ENCODE peak calls at places on chromosomes 6 and 20, in seven cellular contexts. One of them, this sample, is unnamed.

GRCh38 chr6:89986650-89987074 is 92.4 kb downstream of the GJA10 start:
- DNase-seq in adrenal gland: no peak
- DNase-seq in endodermal cell: no peak
- DNase-seq in CD4-positive, CD25-positive, alpha-beta regulatory T cell: no peak
- DNase-seq in aorta: no peak
- DNase-seq in transverse colon: no peak
- DNase-seq in gastrocnemius medialis: no peak
- DNase-seq in this sample: no peak

GRCh38 chr20:53579581-53580375 is 13.9 kb downstream of the ZNF217 start:
- DNase-seq in adrenal gland: peak; percentile 36
- DNase-seq in endodermal cell: no peak
- DNase-seq in CD4-positive, CD25-positive, alpha-beta regulatory T cell: no peak
- DNase-seq in aorta: no peak
- DNase-seq in transverse colon: peak; percentile 38
- DNase-seq in gastrocnemius medialis: no peak
- DNase-seq in this sample: no peak

GRCh38 chr6:13406051-13406477 is 77.7 kb upstream of the TBC1D7 start:
- DNase-seq in adrenal gland: no peak
- DNase-seq in endodermal cell: no peak
- DNase-seq in CD4-positive, CD25-positive, alpha-beta regulatory T cell: no peak
- DNase-seq in aorta: no peak
- DNase-seq in transverse colon: no peak
- DNase-seq in gastrocnemius medialis: peak; percentile 20
- DNase-seq in this sample: no peak

GRCh38 chr6:143598466-143599080 is 79.2 kb upstream of the PHACTR2 start:
- DNase-seq in adrenal gland: no peak
- DNase-seq in endodermal cell: no peak
- DNase-seq in CD4-positive, CD25-positive, alpha-beta regulatory T cell: peak; percentile 11
- DNase-seq in aorta: no peak
- DNase-seq in transverse colon: no peak
- DNase-seq in gastrocnemius medialis: no peak
- DNase-seq in this sample: no peak

GRCh38 chr6:158810149-158811095 is 8.7 kb downstream of the EZR start:
- DNase-seq in adrenal gland: no peak
- DNase-seq in endodermal cell: peak; percentile 45
- DNase-seq in CD4-positive, CD25-positive, alpha-beta regulatory T cell: no peak
- DNase-seq in aorta: no peak
- DNase-seq in transverse colon: no peak
- DNase-seq in gastrocnemius medialis: no peak
- DNase-seq in this sample: no peak

GRCh38 chr6:116387374-116387773 is 16.6 kb downstream of the DSE start:
- DNase-seq in adrenal gland: no peak
- DNase-seq in endodermal cell: no peak
- DNase-seq in CD4-positive, CD25-positive, alpha-beta regulatory T cell: no peak
- DNase-seq in aorta: no peak
- DNase-seq in transverse colon: no peak
- DNase-seq in gastrocnemius medialis: no peak
- DNase-seq in this sample: no peak

GRCh38 chr6:160252073-160252809 is 6.4 kb downstream of the SLC22A2 start:
- DNase-seq in adrenal gland: no peak
- DNase-seq in endodermal cell: no peak
- DNase-seq in CD4-positive, CD25-positive, alpha-beta regulatory T cell: no peak
- DNase-seq in aorta: no peak
- DNase-seq in transverse colon: no peak
- DNase-seq in gastrocnemius medialis: no peak
- DNase-seq in this sample: no peak

GRCh38 chr6:170358496-170358895 is 51.9 kb downstream of the FAM120B start:
- DNase-seq in adrenal gland: peak; percentile 39
- DNase-seq in endodermal cell: no peak
- DNase-seq in CD4-positive, CD25-positive, alpha-beta regulatory T cell: no peak
- DNase-seq in aorta: no peak
- DNase-seq in transverse colon: peak; percentile 35
- DNase-seq in gastrocnemius medialis: no peak
- DNase-seq in this sample: peak; percentile 58

GRCh38 chr20:54706581-54706980 is 231.2 kb downstream of the DOK5 start:
- DNase-seq in adrenal gland: no peak
- DNase-seq in endodermal cell: no peak
- DNase-seq in CD4-positive, CD25-positive, alpha-beta regulatory T cell: no peak
- DNase-seq in aorta: no peak
- DNase-seq in transverse colon: no peak
- DNase-seq in gastrocnemius medialis: no peak
- DNase-seq in this sample: no peak

GRCh38 chr6:26056583-26057350 is 30.5 kb upstream of the HFE start:
- DNase-seq in adrenal gland: peak; percentile 44
- DNase-seq in endodermal cell: peak; percentile 68
- DNase-seq in CD4-positive, CD25-positive, alpha-beta regulatory T cell: no peak
- DNase-seq in aorta: peak; percentile 61
- DNase-seq in transverse colon: peak; percentile 24
- DNase-seq in gastrocnemius medialis: peak; percentile 16
- DNase-seq in this sample: peak; percentile 53

GRCh38 chr6:27839303-27840081 is 72.7 kb downstream of the OR2B2 start:
- DNase-seq in adrenal gland: peak; percentile 63
- DNase-seq in endodermal cell: peak; percentile 70
- DNase-seq in CD4-positive, CD25-positive, alpha-beta regulatory T cell: no peak
- DNase-seq in aorta: peak; percentile 71
- DNase-seq in transverse colon: peak; percentile 65
- DNase-seq in gastrocnemius medialis: no peak
- DNase-seq in this sample: no peak

GRCh38 chr6:15512126-15512525 is 150.7 kb downstream of the DTNBP1 start:
- DNase-seq in adrenal gland: peak; percentile 48
- DNase-seq in endodermal cell: no peak
- DNase-seq in CD4-positive, CD25-positive, alpha-beta regulatory T cell: no peak
- DNase-seq in aorta: no peak
- DNase-seq in transverse colon: no peak
- DNase-seq in gastrocnemius medialis: no peak
- DNase-seq in this sample: no peak

GRCh38 chr6:74249658-74250057 is 553.7 kb downstream of the CD109 start:
- DNase-seq in adrenal gland: no peak
- DNase-seq in endodermal cell: no peak
- DNase-seq in CD4-positive, CD25-positive, alpha-beta regulatory T cell: no peak
- DNase-seq in aorta: no peak
- DNase-seq in transverse colon: no peak
- DNase-seq in gastrocnemius medialis: no peak
- DNase-seq in this sample: no peak

GRCh38 chr6:162856885-162857284 is 129.1 kb downstream of the PACRG start:
- DNase-seq in adrenal gland: peak; percentile 74
- DNase-seq in endodermal cell: peak; percentile 81
- DNase-seq in CD4-positive, CD25-positive, alpha-beta regulatory T cell: no peak
- DNase-seq in aorta: no peak
- DNase-seq in transverse colon: peak; percentile 11
- DNase-seq in gastrocnemius medialis: no peak
- DNase-seq in this sample: no peak

GRCh38 chr20:50987493-50988210 is 29.0 kb downstream of the MOCS3 start:
- DNase-seq in adrenal gland: peak; percentile 75
- DNase-seq in endodermal cell: peak; percentile 92
- DNase-seq in CD4-positive, CD25-positive, alpha-beta regulatory T cell: peak; percentile 41
- DNase-seq in aorta: peak; percentile 60
- DNase-seq in transverse colon: peak; percentile 69
- DNase-seq in gastrocnemius medialis: peak; percentile 48
- DNase-seq in this sample: peak; percentile 71

GRCh38 chr6:5996701-5997419 is 9.9 kb downstream of the NRN1 start:
- DNase-seq in adrenal gland: no peak
- DNase-seq in endodermal cell: peak; percentile 75
- DNase-seq in CD4-positive, CD25-positive, alpha-beta regulatory T cell: no peak
- DNase-seq in aorta: no peak
- DNase-seq in transverse colon: no peak
- DNase-seq in gastrocnemius medialis: no peak
- DNase-seq in this sample: peak; percentile 52

GRCh38 chr6:89148016-89148750 is 2.3 kb downstream of the PM20D2 start:
- DNase-seq in adrenal gland: no peak
- DNase-seq in endodermal cell: no peak
- DNase-seq in CD4-positive, CD25-positive, alpha-beta regulatory T cell: no peak
- DNase-seq in aorta: no peak
- DNase-seq in transverse colon: no peak
- DNase-seq in gastrocnemius medialis: no peak
- DNase-seq in this sample: peak; percentile 28

GRCh38 chr6:109165392-109165964 is 70.2 kb downstream of the CEP57L1 start:
- DNase-seq in adrenal gland: peak; percentile 34
- DNase-seq in endodermal cell: peak; percentile 54
- DNase-seq in CD4-positive, CD25-positive, alpha-beta regulatory T cell: no peak
- DNase-seq in aorta: no peak
- DNase-seq in transverse colon: peak; percentile 15
- DNase-seq in gastrocnemius medialis: no peak
- DNase-seq in this sample: peak; percentile 62

DNA sequence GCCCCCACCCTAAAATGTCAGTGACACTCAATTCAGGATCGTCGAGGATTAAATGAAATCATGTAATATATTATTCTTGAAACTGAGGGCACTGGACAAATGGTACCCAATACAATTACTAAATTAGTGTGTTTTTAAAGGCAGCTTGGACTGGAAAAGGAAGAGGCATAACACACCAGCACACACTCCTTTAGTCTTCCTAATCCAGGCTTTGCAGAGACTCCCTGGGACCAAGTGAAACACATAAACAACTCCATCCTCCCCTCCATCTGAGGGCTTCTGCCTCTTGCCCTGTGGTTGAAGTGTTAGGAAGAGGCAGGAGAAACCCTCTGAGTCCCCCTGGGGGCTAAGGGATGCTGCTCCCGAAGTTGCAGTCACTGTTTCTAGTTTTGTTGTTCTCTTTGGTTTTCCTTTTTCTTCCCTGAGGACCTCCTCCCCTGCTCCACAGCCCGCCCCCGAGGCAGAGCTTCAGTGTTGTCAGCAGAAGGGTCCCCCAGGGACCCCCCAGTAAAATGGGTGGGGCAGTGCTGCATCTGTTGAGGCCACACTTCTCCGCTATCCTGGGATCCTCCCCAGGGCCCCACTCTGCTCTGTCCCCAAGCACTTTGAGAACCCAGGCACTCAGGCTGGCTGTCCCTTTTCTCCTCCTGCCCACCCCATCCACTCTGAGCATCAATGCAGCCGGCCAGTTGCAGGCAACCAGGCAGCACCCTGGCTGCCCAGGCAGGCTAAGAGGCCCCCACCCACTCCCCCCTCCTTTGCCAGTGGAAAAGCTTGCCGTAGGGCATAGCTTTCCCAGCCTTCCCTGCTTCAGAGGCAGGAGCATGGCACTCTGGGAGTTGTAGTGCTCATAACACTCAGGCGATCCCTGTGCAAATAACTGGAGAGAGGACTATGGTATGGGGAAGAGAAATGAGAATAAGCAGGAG is 5.9 kb downstream of the TMEM63B start:
- DNase-seq in adrenal gland: peak; percentile 38
- DNase-seq in endodermal cell: peak; percentile 77
- DNase-seq in CD4-positive, CD25-positive, alpha-beta regulatory T cell: no peak
- DNase-seq in aorta: peak; percentile 60
- DNase-seq in transverse colon: peak; percentile 69
- DNase-seq in gastrocnemius medialis: no peak
- DNase-seq in this sample: peak; percentile 74
- H3K4me3 ChIP-seq in adrenal gland: no peak overlapping the region
- H3K4me3 ChIP-seq in endodermal cell: no peak overlapping the region
- H3K4me3 ChIP-seq in CD4-positive, CD25-positive, alpha-beta regulatory T cell: no peak overlapping the region
- H3K4me3 ChIP-seq in aorta: no peak overlapping the region
- H3K4me3 ChIP-seq in transverse colon: no peak overlapping the region
- H3K4me3 ChIP-seq in gastrocnemius medialis: peak overlapping the region; percentile 11
- H3K4me3 ChIP-seq in this sample: no peak overlapping the region

DNA sequence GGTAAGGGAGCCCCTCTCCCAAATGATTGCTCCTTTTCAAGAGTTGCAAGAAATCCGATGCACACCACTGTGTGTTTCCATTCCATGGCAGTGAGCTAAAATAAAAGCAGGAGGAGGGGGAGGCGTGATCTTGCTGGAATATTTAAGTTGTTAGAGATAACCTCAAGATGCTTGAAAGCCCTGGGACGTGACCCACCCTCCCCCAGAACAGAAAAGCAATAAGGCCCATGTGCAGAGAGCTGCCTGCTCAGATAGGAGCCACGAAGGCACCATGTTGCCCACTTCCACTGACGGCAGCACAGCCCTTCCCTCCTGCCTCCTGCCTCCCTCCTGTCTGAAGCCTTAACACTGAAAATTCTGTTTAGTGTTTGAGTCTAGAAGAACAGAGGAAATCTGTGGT is 432.6 kb upstream of the CDH4 start:
- DNase-seq in adrenal gland: no peak
- DNase-seq in endodermal cell: no peak
- DNase-seq in CD4-positive, CD25-positive, alpha-beta regulatory T cell: no peak
- DNase-seq in aorta: no peak
- DNase-seq in transverse colon: no peak
- DNase-seq in gastrocnemius medialis: no peak
- DNase-seq in this sample: no peak
- H3K9me3 ChIP-seq in adrenal gland: no peaks in the 10 kb centered on the region
- H3K9me3 ChIP-seq in endodermal cell: no peaks in the 10 kb centered on the region
- H3K9me3 ChIP-seq in CD4-positive, CD25-positive, alpha-beta regulatory T cell: no peaks in the 10 kb centered on the region
- H3K9me3 ChIP-seq in aorta: no peaks in the 10 kb centered on the region
- H3K9me3 ChIP-seq in transverse colon: no peaks in the 10 kb centered on the region
- H3K9me3 ChIP-seq in gastrocnemius medialis: no peaks in the 10 kb centered on the region
- H3K9me3 ChIP-seq in this sample: no peaks in the 10 kb centered on the region

GRCh38 chr6:30684386-30685156 is 1.9 kb downstream of the PPP1R18 start:
- DNase-seq in adrenal gland: peak; percentile 41
- DNase-seq in endodermal cell: no peak
- DNase-seq in CD4-positive, CD25-positive, alpha-beta regulatory T cell: peak; percentile 41
- DNase-seq in aorta: peak; percentile 90
- DNase-seq in transverse colon: peak; percentile 67
- DNase-seq in gastrocnemius medialis: no peak
- DNase-seq in this sample: peak; percentile 83

GRCh38 chr6:30686908-30687658 is 638 bp upstream of the PPP1R18 start:
- DNase-seq in adrenal gland: peak; percentile 97
- DNase-seq in endodermal cell: peak; percentile 95
- DNase-seq in CD4-positive, CD25-positive, alpha-beta regulatory T cell: peak; percentile 82
- DNase-seq in aorta: peak; percentile 98
- DNase-seq in transverse colon: peak; percentile 90
- DNase-seq in gastrocnemius medialis: peak; percentile 89
- DNase-seq in this sample: peak; percentile 99

GRCh38 chr6:30685977-30686907 is at the start of gene PPP1R18:
- DNase-seq in adrenal gland: peak; percentile 85
- DNase-seq in endodermal cell: no peak
- DNase-seq in CD4-positive, CD25-positive, alpha-beta regulatory T cell: peak; percentile 82
- DNase-seq in aorta: peak; percentile 95
- DNase-seq in transverse colon: peak; percentile 85
- DNase-seq in gastrocnemius medialis: peak; percentile 60
- DNase-seq in this sample: peak; percentile 95

GRCh38 chr6:30683980-30684338 is 2.5 kb downstream of the PPP1R18 start:
- DNase-seq in adrenal gland: no peak
- DNase-seq in endodermal cell: no peak
- DNase-seq in CD4-positive, CD25-positive, alpha-beta regulatory T cell: no peak
- DNase-seq in aorta: no peak
- DNase-seq in transverse colon: no peak
- DNase-seq in gastrocnemius medialis: no peak
- DNase-seq in this sample: no peak

GRCh38 chr6:30685157-30685976 is 1.1 kb downstream of the PPP1R18 start:
- DNase-seq in adrenal gland: no peak
- DNase-seq in endodermal cell: peak; percentile 69
- DNase-seq in CD4-positive, CD25-positive, alpha-beta regulatory T cell: no peak
- DNase-seq in aorta: peak; percentile 66
- DNase-seq in transverse colon: peak; percentile 36
- DNase-seq in gastrocnemius medialis: no peak
- DNase-seq in this sample: peak; percentile 41
- H3K4me1 ChIP-seq in adrenal gland: peaks cover 79% of the 10 kb centered on the region
- H3K4me1 ChIP-seq in endodermal cell: peaks cover 18% of the 10 kb centered on the region
- H3K4me1 ChIP-seq in CD4-positive, CD25-positive, alpha-beta regulatory T cell: peaks cover 73% of the 10 kb centered on the region
- H3K4me1 ChIP-seq in aorta: no peaks in the 10 kb centered on the region
- H3K4me1 ChIP-seq in transverse colon: peaks cover 6% of the 10 kb centered on the region
- H3K4me1 ChIP-seq in gastrocnemius medialis: peaks cover 37% of the 10 kb centered on the region
- H3K4me1 ChIP-seq in this sample: peaks cover 10% of the 10 kb centered on the region

DNA sequence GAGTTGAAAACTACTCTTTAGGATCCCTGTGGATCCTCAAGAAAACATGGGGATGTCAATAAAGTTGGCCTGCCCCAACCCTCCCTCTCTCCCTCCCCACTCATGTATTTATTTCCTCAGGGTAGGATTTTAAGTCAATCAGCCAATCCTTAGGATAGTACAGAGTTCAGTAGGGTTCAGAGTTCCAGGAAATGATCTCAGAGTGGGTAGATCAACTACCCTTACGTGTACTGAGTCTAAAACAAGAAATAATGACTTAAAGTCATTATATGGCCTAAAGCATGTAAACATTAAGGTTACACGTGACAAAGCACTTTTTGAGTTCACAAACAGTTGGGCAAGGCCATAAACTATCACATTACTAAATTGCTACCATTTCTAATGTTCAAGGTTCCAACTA is 47.2 kb upstream of the REV3L start:
- DNase-seq in adrenal gland: no peak
- DNase-seq in endodermal cell: no peak
- DNase-seq in CD4-positive, CD25-positive, alpha-beta regulatory T cell: no peak
- DNase-seq in aorta: no peak
- DNase-seq in transverse colon: no peak
- DNase-seq in gastrocnemius medialis: no peak
- DNase-seq in this sample: no peak
- H3K4me3 ChIP-seq in adrenal gland: no peak overlapping the region
- H3K4me3 ChIP-seq in endodermal cell: no peak overlapping the region
- H3K4me3 ChIP-seq in CD4-positive, CD25-positive, alpha-beta regulatory T cell: no peak overlapping the region
- H3K4me3 ChIP-seq in aorta: no peak overlapping the region
- H3K4me3 ChIP-seq in transverse colon: no peak overlapping the region
- H3K4me3 ChIP-seq in gastrocnemius medialis: no peak overlapping the region
- H3K4me3 ChIP-seq in this sample: no peak overlapping the region

This sample was measured in right cardiac atrium.